ENCODE peak calls at places on chromosomes 16 and 17, in four cellular contexts. F is right lobe of liver, P is body of pancreas, A is tibial artery. D is an unnamed sample.
A peak's percentile ranks its signal among the peaks of the same experiment; 100 is the strongest.

GRCh38 chr17:48907713-48908046 is 527 bp upstream of the UBE2Z start:
- DNase-seq in F (no peak), A (no peak), P (no peak), D (no peak)

GRCh38 chr17:4204190-4204589 is 59.6 kb downstream of the ANKFY1 start:
- DNase-seq in P (no peak), F (no peak), A (no peak), D (no peak)

GRCh38 chr16:1188781-1189189 is 35.9 kb downstream of the CACNA1H start:
- DNase-seq in P (peak; percentile 59), F (no peak), A (no peak), D (no peak)

GRCh38 chr17:37365589-37365988 is 10.2 kb upstream of the C17orf78 start:
- DNase-seq in A (no peak), P (no peak), F (no peak), D (no peak)

GRCh38 chr17:49061524-49061943 is 64.3 kb downstream of the IGF2BP1 start:
- DNase-seq in A (no peak), P (no peak), F (no peak), D (no peak)

GRCh38 chr16:27368358-27368722 is 33.6 kb upstream of the IL21R start:
- DNase-seq in F (no peak), A (no peak), P (no peak), D (no peak)

GRCh38 chr16:72537684-72538083 is 365.7 kb upstream of the PMFBP1 start:
- DNase-seq in P (no peak), A (no peak), F (no peak), D (no peak)

GRCh38 chr16:56190903-56191806 is at the start of gene GNAO1:
- DNase-seq in P (peak; percentile 57), A (peak; percentile 52), F (peak; percentile 88), D (peak; percentile 89)

GRCh38 chr16:9199312-9199711 is 107.9 kb downstream of the HAPSTR1 start:
- DNase-seq in F (no peak), A (no peak), P (no peak), D (no peak)

GRCh38 chr17:47686276-47686635 is 7.7 kb upstream of the TBKBP1 start:
- DNase-seq in F (no peak), P (no peak), A (no peak), D (no peak)

GRCh38 chr17:16954541-16954940 is 17.4 kb downstream of the TNFRSF13B start:
- DNase-seq in F (no peak), P (no peak), A (no peak), D (no peak)

GRCh38 chr17:35046740-35047283 is 16.7 kb downstream of the RFFL start:
- DNase-seq in F (no peak), A (no peak), P (peak; percentile 16), D (no peak)

GRCh38 chr16:22813223-22813945 is 578 bp upstream of the HS3ST2 start:
- DNase-seq in P (peak; percentile 7), F (no peak), A (peak; percentile 50), D (peak; percentile 80)

GRCh38 chr16:57781741-57782606 is 20.3 kb downstream of the KIFC3 start:
- DNase-seq in A (no peak), F (no peak), P (no peak), D (peak; percentile 12)

GRCh38 chr16:48117217-48118105 is 38.3 kb downstream of the ABCC12 start:
- DNase-seq in A (no peak), P (peak; percentile 16), F (no peak), D (no peak)

GRCh38 chr16:81703177-81704155 is 75.6 kb upstream of the PLCG2 start:
- DNase-seq in P (no peak), A (no peak), F (no peak), D (peak; percentile 66)

GRCh38 chr16:69340095-69340644 is 598 bp downstream of the NIP7 start:
- DNase-seq in A (no peak), F (no peak), P (no peak), D (no peak)

GRCh38 chr17:41065829-41066624 is at the start of gene KRTAP2-4:
- DNase-seq in P (no peak), F (no peak), A (no peak), D (no peak)

GRCh38 chr17:30021708-30022317 is 80.4 kb downstream of the EFCAB5 start:
- DNase-seq in P (peak; percentile 60), A (no peak), F (no peak), D (no peak)

GRCh38 chr17:40556884-40557414 is 8.3 kb downstream of the CCR7 start:
- DNase-seq in F (peak; percentile 39), A (no peak), P (no peak), D (peak; percentile 89)

GRCh38 chr16:3004781-3005284 is 7.9 kb upstream of the CLDN9 start:
- DNase-seq in F (peak; percentile 88), P (peak; percentile 84), A (no peak), D (no peak)

GRCh38 chr17:888998-889401 is 90.6 kb downstream of the NXN start:
- DNase-seq in P (no peak), A (no peak), F (no peak), D (no peak)

GRCh38 chr16:49899991-49900690 is 44.2 kb upstream of the ZNF423 start:
- DNase-seq in P (no peak), F (no peak), A (no peak), D (no peak)

GRCh38 chr17:70034158-70034557 is 40.9 kb upstream of the KCNJ16 start:
- DNase-seq in A (no peak), P (no peak), F (no peak), D (no peak)

GRCh38 chr17:67800495-67800928 is 24.8 kb upstream of the BPTF start:
- DNase-seq in F (peak; percentile 82), P (peak; percentile 85), A (peak; percentile 79), D (peak; percentile 80)

GRCh38 chr17:75778861-75779249 is 5.8 kb upstream of the UNK start:
- DNase-seq in A (no peak), F (peak; percentile 79), P (no peak), D (no peak)

DNA sequence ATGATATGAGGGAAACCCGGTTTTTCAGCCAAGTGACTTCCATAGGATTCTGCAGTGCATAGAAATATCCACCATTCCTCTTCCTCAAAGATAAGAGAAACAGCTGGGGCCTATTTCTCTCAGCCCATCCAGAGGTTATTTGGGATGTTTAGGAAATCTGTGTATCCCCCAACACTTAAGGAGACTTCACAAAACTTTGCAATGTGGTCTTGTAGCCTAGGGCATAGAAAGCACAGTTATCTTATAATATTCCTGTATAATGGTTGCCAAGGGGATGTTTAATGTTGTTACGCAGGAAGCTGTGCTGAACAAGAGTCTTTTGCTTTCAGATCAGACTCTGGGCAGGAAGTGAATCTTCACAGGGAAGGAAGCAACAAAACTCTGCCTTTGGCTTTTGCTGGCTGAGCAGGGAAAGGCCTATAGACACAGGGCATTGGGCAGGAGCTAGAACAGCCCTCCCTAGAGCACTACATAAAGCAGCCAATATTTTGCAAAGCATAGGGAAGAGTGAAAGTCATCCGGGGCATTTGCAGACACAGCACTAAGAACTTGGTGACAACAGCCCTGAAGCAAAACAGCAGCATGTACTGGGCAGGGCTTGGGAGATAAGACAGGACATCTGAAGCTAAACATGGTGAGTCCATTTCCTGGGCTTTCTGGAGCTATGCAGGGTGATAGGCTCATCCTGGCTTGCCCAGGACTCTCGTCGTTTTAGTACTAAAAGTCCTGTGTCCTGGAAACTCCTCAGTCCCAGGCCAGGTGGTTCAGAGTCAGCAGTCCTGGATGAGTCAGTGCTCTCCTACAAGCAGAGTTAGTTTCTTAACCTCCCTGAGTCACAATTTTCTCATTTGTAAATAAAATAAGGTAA is 18.7 kb upstream of the BEAN1 start:
- DNase-seq in P (peak; percentile 16), F (no peak), A (no peak), D (no peak)
- H3K27ac ChIP-seq in P (peak overlapping the region; percentile 13), F (peak overlapping the region; percentile 16), A (no peak overlapping the region), D (peak overlapping the region; percentile 32)

GRCh38 chr16:11023640-11024039 is 79.3 kb downstream of the CLEC16A start:
- DNase-seq in A (no peak), F (no peak), P (no peak), D (no peak)

GRCh38 chr16:11022002-11022401 is 77.6 kb downstream of the CLEC16A start:
- DNase-seq in P (no peak), F (no peak), A (no peak), D (no peak)

GRCh38 chr16:11020792-11021440 is 76.6 kb downstream of the CLEC16A start:
- DNase-seq in A (no peak), F (no peak), P (no peak), D (no peak)

GRCh38 chr16:11024333-11025053 is 80.1 kb downstream of the CLEC16A start:
- DNase-seq in A (no peak), F (no peak), P (no peak), D (no peak)

DNA sequence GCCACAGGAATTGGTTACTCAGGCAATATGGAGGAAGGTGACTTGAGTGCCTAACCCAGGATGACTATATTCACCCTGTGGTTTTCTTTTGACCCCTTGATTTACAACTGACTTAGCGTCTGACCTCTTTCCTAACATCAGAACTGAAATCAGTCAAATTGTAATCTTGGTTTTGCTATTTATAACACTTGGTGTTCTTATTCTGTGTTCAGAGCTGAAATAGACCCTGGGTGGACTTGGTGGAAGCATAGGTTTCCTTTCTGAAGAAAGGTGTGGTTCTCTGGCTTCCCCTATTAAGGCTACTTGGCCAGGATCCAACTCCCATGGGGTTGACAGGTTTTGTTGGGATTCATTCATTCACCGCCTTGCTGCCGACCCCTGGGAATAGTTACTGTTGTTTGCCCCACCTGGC is 80.8 kb downstream of the CLEC16A start:
- DNase-seq in P (no peak), F (no peak), A (no peak), D (no peak)
- H3K36me3 ChIP-seq in P (peaks cover 11% of the 10 kb centered on the region), F (no peaks in the 10 kb centered on the region), A (peaks cover 70% of the 10 kb centered on the region), D (peaks cover 28% of the 10 kb centered on the region)

DNA sequence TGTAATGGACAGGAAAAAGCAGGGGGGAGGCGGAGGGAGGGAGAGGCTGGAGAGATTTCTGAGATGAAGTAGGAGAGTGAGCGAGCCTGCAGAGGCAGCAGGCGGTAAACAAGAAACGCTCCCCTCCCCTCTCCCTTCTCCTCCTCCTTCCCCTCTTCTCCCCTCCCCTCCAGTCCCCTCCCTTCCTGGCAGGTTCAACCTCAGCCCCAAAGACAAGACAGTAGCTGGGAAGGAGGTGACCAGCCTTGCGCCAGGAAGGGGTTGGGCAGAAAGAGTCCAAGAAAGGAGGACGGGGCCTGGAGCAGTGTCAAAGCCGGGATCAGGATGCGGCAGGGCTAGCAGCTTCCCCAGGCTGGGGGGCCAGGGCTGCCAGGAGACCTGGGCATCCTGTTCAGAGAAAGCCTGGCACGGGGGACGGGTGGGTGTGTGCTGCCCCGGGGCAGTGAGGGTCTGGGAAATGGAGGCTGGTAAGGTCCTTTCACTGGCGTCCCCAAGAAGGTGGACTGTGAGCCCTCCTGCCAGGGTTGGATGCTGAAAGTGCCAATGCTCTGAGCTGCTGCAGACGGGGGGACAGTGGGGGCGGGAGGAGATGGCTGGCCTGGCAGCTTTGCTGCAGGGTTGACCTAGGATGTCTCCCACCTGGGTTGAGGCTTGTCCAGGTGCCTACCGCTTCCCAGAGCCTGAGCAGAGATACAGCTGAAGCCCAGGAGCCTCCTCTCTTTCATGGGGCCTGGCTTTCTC is 261.6 kb upstream of the TNRC6C start:
- DNase-seq in F (peak; percentile 34), P (no peak), A (no peak), D (no peak)
- H3K27ac ChIP-seq in F (no peak overlapping the region), P (no peak overlapping the region), A (no peak overlapping the region), D (no peak overlapping the region)

GRCh38 chr17:32461853-32462617 is 17.7 kb downstream of the PSMD11 start:
- DNase-seq in A (no peak), F (no peak), P (peak; percentile 60), D (no peak)

GRCh38 chr17:32463304-32463703 is 19.0 kb downstream of the PSMD11 start:
- DNase-seq in P (no peak), A (no peak), F (no peak), D (no peak)

GRCh38 chr17:32471652-32472051 is 15.1 kb upstream of the CDK5R1 start:
- DNase-seq in A (no peak), F (no peak), P (no peak), D (no peak)

DNA sequence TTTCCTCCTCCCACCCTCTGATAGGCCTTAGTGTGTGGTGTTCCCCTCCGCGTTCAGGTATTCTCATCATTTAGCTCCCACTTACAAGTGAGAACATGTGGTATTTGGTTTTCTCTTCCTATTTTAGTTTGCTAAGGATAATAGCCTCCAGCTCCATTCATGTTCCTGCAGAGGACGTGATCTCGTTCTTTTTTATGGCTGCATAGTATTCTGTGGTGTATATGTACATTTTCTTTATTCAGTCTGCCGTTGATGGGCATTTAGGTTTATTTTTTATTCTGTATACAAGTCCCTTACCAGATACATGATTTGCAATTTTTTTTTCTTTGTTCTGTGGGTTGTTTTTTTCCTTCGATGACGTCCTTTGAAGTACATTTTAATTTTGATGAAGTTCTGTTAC is 18.8 kb upstream of the CDK5R1 start:
- DNase-seq in A (no peak), F (no peak), P (no peak), D (no peak)
- H3K36me3 ChIP-seq in A (peaks cover 69% of the 10 kb centered on the region), F (peaks cover 4% of the 10 kb centered on the region), P (peaks cover 41% of the 10 kb centered on the region), D (peaks cover 33% of the 10 kb centered on the region)